ENCODE peak calls at places on chromosome 3, in six cellular contexts. One of them, this sample, is unnamed.
A peak's percentile ranks its signal among the peaks of the same experiment; 100 is the strongest.

GRCh38 chr3:29140706-29141105 is 140.2 kb upstream of the RBMS3 start:
- DNase-seq in Peyer's patch: no peak
- DNase-seq in endodermal cell: no peak
- DNase-seq in cardiac fibroblast: peak; percentile 24
- DNase-seq in AG09309: no peak
- DNase-seq in PC-9: no peak
- DNase-seq in this sample: no peak

GRCh38 chr3:158095302-158095997 is 10.8 kb downstream of the SHOX2 start:
- DNase-seq in Peyer's patch: no peak
- DNase-seq in endodermal cell: peak; percentile 74
- DNase-seq in cardiac fibroblast: no peak
- DNase-seq in AG09309: no peak
- DNase-seq in PC-9: no peak
- DNase-seq in this sample: peak; percentile 18

GRCh38 chr3:14418670-14419250 is 16.4 kb downstream of the SLC6A6 start:
- DNase-seq in Peyer's patch: peak; percentile 71
- DNase-seq in endodermal cell: peak; percentile 89
- DNase-seq in cardiac fibroblast: no peak
- DNase-seq in AG09309: no peak
- DNase-seq in PC-9: no peak
- DNase-seq in this sample: no peak

GRCh38 chr3:180383332-180384020 is 218.5 kb upstream of the TTC14 start:
- DNase-seq in Peyer's patch: no peak
- DNase-seq in endodermal cell: no peak
- DNase-seq in cardiac fibroblast: peak; percentile 33
- DNase-seq in AG09309: no peak
- DNase-seq in PC-9: no peak
- DNase-seq in this sample: no peak

GRCh38 chr3:126524429-126524988 is 554 bp downstream of the CHST13 start:
- DNase-seq in Peyer's patch: no peak
- DNase-seq in endodermal cell: no peak
- DNase-seq in cardiac fibroblast: no peak
- DNase-seq in AG09309: no peak
- DNase-seq in PC-9: no peak
- DNase-seq in this sample: no peak

GRCh38 chr3:88113311-88114162 is 36.2 kb upstream of the C3orf38 start:
- DNase-seq in Peyer's patch: peak; percentile 79
- DNase-seq in endodermal cell: peak; percentile 84
- DNase-seq in cardiac fibroblast: peak; percentile 86
- DNase-seq in AG09309: peak; percentile 8
- DNase-seq in PC-9: peak; percentile 25
- DNase-seq in this sample: peak; percentile 63

GRCh38 chr3:99108508-99108907 is 207.0 kb upstream of the DCBLD2 start:
- DNase-seq in Peyer's patch: no peak
- DNase-seq in endodermal cell: no peak
- DNase-seq in cardiac fibroblast: peak; percentile 99
- DNase-seq in AG09309: peak; percentile 92
- DNase-seq in PC-9: no peak
- DNase-seq in this sample: no peak

GRCh38 chr3:165343185-165343584 is 147.0 kb upstream of the SLITRK3 start:
- DNase-seq in Peyer's patch: no peak
- DNase-seq in endodermal cell: no peak
- DNase-seq in cardiac fibroblast: no peak
- DNase-seq in AG09309: no peak
- DNase-seq in PC-9: no peak
- DNase-seq in this sample: no peak

GRCh38 chr3:158337007-158337608 is 227.2 kb downstream of the RSRC1 start:
- DNase-seq in Peyer's patch: no peak
- DNase-seq in endodermal cell: no peak
- DNase-seq in cardiac fibroblast: no peak
- DNase-seq in AG09309: no peak
- DNase-seq in PC-9: no peak
- DNase-seq in this sample: no peak

GRCh38 chr3:123833398-123833785 is 50.7 kb downstream of the MYLK start:
- DNase-seq in Peyer's patch: no peak
- DNase-seq in endodermal cell: no peak
- DNase-seq in cardiac fibroblast: peak; percentile 33
- DNase-seq in AG09309: no peak
- DNase-seq in PC-9: no peak
- DNase-seq in this sample: no peak

GRCh38 chr3:175914785-175915184 is 1055.7 kb downstream of the NAALADL2 start:
- DNase-seq in Peyer's patch: no peak
- DNase-seq in endodermal cell: no peak
- DNase-seq in cardiac fibroblast: peak; percentile 14
- DNase-seq in AG09309: no peak
- DNase-seq in PC-9: no peak
- DNase-seq in this sample: no peak

GRCh38 chr3:147195896-147196295 is 210.4 kb downstream of the ZIC4 start:
- DNase-seq in Peyer's patch: no peak
- DNase-seq in endodermal cell: no peak
- DNase-seq in cardiac fibroblast: peak; percentile 7
- DNase-seq in AG09309: peak; percentile 11
- DNase-seq in PC-9: no peak
- DNase-seq in this sample: no peak

GRCh38 chr3:154931484-154931883 is 148.6 kb upstream of the MME start:
- DNase-seq in Peyer's patch: no peak
- DNase-seq in endodermal cell: no peak
- DNase-seq in cardiac fibroblast: peak; percentile 76
- DNase-seq in AG09309: peak; percentile 16
- DNase-seq in PC-9: no peak
- DNase-seq in this sample: no peak

GRCh38 chr3:14548321-14548729 is 8.2 kb upstream of the GRIP2 start:
- DNase-seq in Peyer's patch: peak; percentile 77
- DNase-seq in endodermal cell: peak; percentile 87
- DNase-seq in cardiac fibroblast: peak; percentile 67
- DNase-seq in AG09309: no peak
- DNase-seq in PC-9: peak; percentile 48
- DNase-seq in this sample: peak; percentile 72

GRCh38 chr3:62686916-62687315 is 188.3 kb downstream of the CADPS start:
- DNase-seq in Peyer's patch: no peak
- DNase-seq in endodermal cell: no peak
- DNase-seq in cardiac fibroblast: no peak
- DNase-seq in AG09309: no peak
- DNase-seq in PC-9: no peak
- DNase-seq in this sample: no peak

GRCh38 chr3:158631986-158632385 is 12.3 kb upstream of the GFM1 start:
- DNase-seq in Peyer's patch: no peak
- DNase-seq in endodermal cell: no peak
- DNase-seq in cardiac fibroblast: no peak
- DNase-seq in AG09309: no peak
- DNase-seq in PC-9: no peak
- DNase-seq in this sample: no peak

GRCh38 chr3:72265250-72265649 is 480.3 kb upstream of the PROK2 start:
- DNase-seq in Peyer's patch: no peak
- DNase-seq in endodermal cell: no peak
- DNase-seq in cardiac fibroblast: peak; percentile 53
- DNase-seq in AG09309: no peak
- DNase-seq in PC-9: no peak
- DNase-seq in this sample: no peak

GRCh38 chr3:13006216-13006990 is 66.8 kb downstream of the IQSEC1 start:
- DNase-seq in Peyer's patch: no peak
- DNase-seq in endodermal cell: no peak
- DNase-seq in cardiac fibroblast: no peak
- DNase-seq in AG09309: no peak
- DNase-seq in PC-9: no peak
- DNase-seq in this sample: no peak

GRCh38 chr3:105827959-105828358 is 40.9 kb downstream of the CBLB start:
- DNase-seq in Peyer's patch: peak; percentile 62
- DNase-seq in endodermal cell: peak; percentile 69
- DNase-seq in cardiac fibroblast: peak; percentile 95
- DNase-seq in AG09309: peak; percentile 39
- DNase-seq in PC-9: peak; percentile 14
- DNase-seq in this sample: no peak

GRCh38 chr3:61522064-61522463 is 39.3 kb upstream of the PTPRG start:
- DNase-seq in Peyer's patch: no peak
- DNase-seq in endodermal cell: peak; percentile 64
- DNase-seq in cardiac fibroblast: no peak
- DNase-seq in AG09309: no peak
- DNase-seq in PC-9: no peak
- DNase-seq in this sample: no peak

GRCh38 chr3:11434017-11434526 is 161.9 kb downstream of the ATG7 start:
- DNase-seq in Peyer's patch: peak; percentile 48
- DNase-seq in endodermal cell: no peak
- DNase-seq in cardiac fibroblast: peak; percentile 95
- DNase-seq in AG09309: peak; percentile 63
- DNase-seq in PC-9: no peak
- DNase-seq in this sample: no peak

GRCh38 chr3:14154895-14155432 is 23.4 kb downstream of the XPC start:
- DNase-seq in Peyer's patch: no peak
- DNase-seq in endodermal cell: peak; percentile 44
- DNase-seq in cardiac fibroblast: no peak
- DNase-seq in AG09309: no peak
- DNase-seq in PC-9: no peak
- DNase-seq in this sample: no peak

GRCh38 chr3:149401215-149401925 is 23.9 kb upstream of the TM4SF1 start:
- DNase-seq in Peyer's patch: peak; percentile 55
- DNase-seq in endodermal cell: no peak
- DNase-seq in cardiac fibroblast: peak; percentile 71
- DNase-seq in AG09309: no peak
- DNase-seq in PC-9: peak; percentile 33
- DNase-seq in this sample: no peak

GRCh38 chr3:86787091-86787490 is 203.9 kb downstream of the VGLL3 start:
- DNase-seq in Peyer's patch: no peak
- DNase-seq in endodermal cell: no peak
- DNase-seq in cardiac fibroblast: peak; percentile 85
- DNase-seq in AG09309: no peak
- DNase-seq in PC-9: peak; percentile 67
- DNase-seq in this sample: no peak

GRCh38 chr3:35946857-35947514 is 307.7 kb downstream of the ARPP21 start:
- DNase-seq in Peyer's patch: peak; percentile 62
- DNase-seq in endodermal cell: no peak
- DNase-seq in cardiac fibroblast: no peak
- DNase-seq in AG09309: no peak
- DNase-seq in PC-9: no peak
- DNase-seq in this sample: no peak

GRCh38 chr3:89472101-89472500 is 364.7 kb downstream of the EPHA3 start:
- DNase-seq in Peyer's patch: no peak
- DNase-seq in endodermal cell: no peak
- DNase-seq in cardiac fibroblast: no peak
- DNase-seq in AG09309: no peak
- DNase-seq in PC-9: no peak
- DNase-seq in this sample: no peak

GRCh38 chr3:46915297-46915822 is 37.8 kb downstream of the PTH1R start:
- DNase-seq in Peyer's patch: no peak
- DNase-seq in endodermal cell: no peak
- DNase-seq in cardiac fibroblast: no peak
- DNase-seq in AG09309: no peak
- DNase-seq in PC-9: no peak
- DNase-seq in this sample: no peak

GRCh38 chr3:129486057-129487035 is 42.1 kb upstream of the RHO start:
- DNase-seq in Peyer's patch: no peak
- DNase-seq in endodermal cell: no peak
- DNase-seq in cardiac fibroblast: peak; percentile 93
- DNase-seq in AG09309: peak; percentile 68
- DNase-seq in PC-9: no peak
- DNase-seq in this sample: no peak

GRCh38 chr3:169083126-169083525 is 580.4 kb downstream of the MECOM start:
- DNase-seq in Peyer's patch: no peak
- DNase-seq in endodermal cell: no peak
- DNase-seq in cardiac fibroblast: no peak
- DNase-seq in AG09309: no peak
- DNase-seq in PC-9: no peak
- DNase-seq in this sample: no peak

DNA sequence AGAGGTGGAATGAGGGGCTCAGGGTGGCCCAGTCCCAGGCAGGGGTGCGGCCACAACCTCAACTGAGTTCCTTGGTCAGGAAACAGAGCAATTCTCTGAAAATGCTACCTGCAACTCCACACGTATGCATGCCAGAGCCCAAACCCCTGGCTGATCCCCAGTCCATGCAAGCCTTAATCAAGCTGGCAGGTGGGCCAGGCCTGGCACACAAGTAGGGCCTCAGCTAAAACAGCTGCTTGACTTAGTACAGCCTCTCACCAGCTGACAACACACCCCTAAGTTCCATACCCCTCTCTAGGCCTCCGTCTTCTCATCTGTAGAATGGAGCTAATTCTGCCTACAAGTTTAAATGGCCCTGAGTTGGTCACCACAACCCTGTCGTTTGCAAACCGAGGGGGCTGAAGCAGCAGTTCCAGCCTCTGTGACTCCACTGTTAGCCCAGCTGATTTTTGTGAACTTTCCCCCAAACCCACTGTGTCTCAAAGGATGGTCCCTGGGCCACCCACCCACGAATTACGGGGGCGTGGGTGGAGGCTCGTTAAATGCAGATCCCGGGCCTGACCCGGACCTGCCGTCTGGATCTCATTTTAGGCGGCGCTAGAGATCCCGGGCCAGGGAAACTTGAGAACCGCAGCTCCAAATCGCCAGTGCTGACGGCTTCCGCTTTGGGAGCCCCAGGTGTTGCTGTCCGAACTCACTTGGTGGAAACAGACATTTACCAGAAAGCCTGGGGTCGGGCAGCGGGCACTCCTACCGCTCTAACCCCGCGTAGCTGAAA is 927 bp downstream of the CHDH start:
- DNase-seq in Peyer's patch: no peak
- DNase-seq in endodermal cell: peak; percentile 93
- DNase-seq in cardiac fibroblast: peak; percentile 21
- DNase-seq in AG09309: no peak
- DNase-seq in PC-9: no peak
- DNase-seq in this sample: no peak
- TF ChIP-seq CTCF in Peyer's patch: no peak
- TF ChIP-seq CTCF in endodermal cell: peak; percentile 68
- TF ChIP-seq CTCF in cardiac fibroblast: peak; percentile 24
- TF ChIP-seq CTCF in AG09309: peak; percentile 42
- TF ChIP-seq CTCF in PC-9: no peak
- TF ChIP-seq CTCF in this sample: no peak

DNA sequence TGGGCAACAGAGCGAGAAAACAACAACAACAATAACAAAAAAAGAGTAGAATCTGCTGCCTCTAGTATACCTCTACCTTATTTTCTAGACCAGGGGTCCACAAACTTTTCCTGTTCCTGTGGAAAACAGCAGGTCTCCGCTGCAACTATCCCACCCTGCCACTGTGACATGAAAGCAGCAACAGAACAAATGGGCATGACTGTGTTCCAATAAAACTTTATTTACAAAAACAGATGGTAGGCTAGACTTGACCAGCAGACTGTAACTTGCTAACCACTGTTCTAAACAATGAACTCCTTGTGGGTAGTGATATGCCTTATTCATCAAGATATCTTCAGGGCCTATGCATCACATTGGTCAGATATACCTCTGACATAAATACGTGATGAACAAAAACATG is 25.3 kb downstream of the POLQ start:
- DNase-seq in Peyer's patch: no peak
- DNase-seq in endodermal cell: no peak
- DNase-seq in cardiac fibroblast: no peak
- DNase-seq in AG09309: no peak
- DNase-seq in PC-9: no peak
- DNase-seq in this sample: no peak
- TF ChIP-seq CTCF in Peyer's patch: no peak
- TF ChIP-seq CTCF in endodermal cell: no peak
- TF ChIP-seq CTCF in cardiac fibroblast: no peak
- TF ChIP-seq CTCF in AG09309: no peak
- TF ChIP-seq CTCF in PC-9: no peak
- TF ChIP-seq CTCF in this sample: no peak

GRCh38 chr3:141280690-141281089 is 49.1 kb downstream of the PXYLP1 start:
- DNase-seq in Peyer's patch: no peak
- DNase-seq in endodermal cell: no peak
- DNase-seq in cardiac fibroblast: no peak
- DNase-seq in AG09309: no peak
- DNase-seq in PC-9: peak; percentile 40
- DNase-seq in this sample: no peak
- TF ChIP-seq CTCF in Peyer's patch: no peak
- TF ChIP-seq CTCF in endodermal cell: no peak
- TF ChIP-seq CTCF in cardiac fibroblast: no peak
- TF ChIP-seq CTCF in AG09309: no peak
- TF ChIP-seq CTCF in PC-9: no peak
- TF ChIP-seq CTCF in this sample: no peak

GRCh38 chr3:189192725-189193124 is 21.0 kb downstream of the TPRG1 start:
- DNase-seq in Peyer's patch: no peak
- DNase-seq in endodermal cell: no peak
- DNase-seq in cardiac fibroblast: no peak
- DNase-seq in AG09309: no peak
- DNase-seq in PC-9: no peak
- DNase-seq in this sample: no peak
- TF ChIP-seq CTCF in Peyer's patch: no peak
- TF ChIP-seq CTCF in endodermal cell: no peak
- TF ChIP-seq CTCF in cardiac fibroblast: no peak
- TF ChIP-seq CTCF in AG09309: no peak
- TF ChIP-seq CTCF in PC-9: no peak
- TF ChIP-seq CTCF in this sample: no peak